ENCODE peak calls at places on chromosomes 1 and 21, in four cellular contexts. S is lower lobe of right lung, Q is K562, C is AG04450. A is an unnamed sample.

GRCh38 chr1:42943166-42943565 is 15.5 kb downstream of the SLC2A1 start:
- DNase-seq in S (peak; percentile 77), Q (no peak), C (no peak), A (peak; percentile 82)

GRCh38 chr1:224736619-224737352 is 120.7 kb downstream of the CNIH3 start:
- DNase-seq in S (no peak), Q (peak; percentile 34), C (no peak), A (no peak)

GRCh38 chr21:35046880-35047229 is 2.2 kb downstream of the RUNX1 start:
- DNase-seq in S (no peak), Q (no peak), C (no peak), A (no peak)

GRCh38 chr1:85611856-85612255 is 31.3 kb downstream of the CCN1 start:
- DNase-seq in S (peak; percentile 77), Q (no peak), C (peak; percentile 99), A (peak; percentile 85)

GRCh38 chr1:7490576-7490975 is 280.5 kb upstream of the VAMP3 start:
- DNase-seq in S (peak; percentile 72), Q (no peak), C (no peak), A (no peak)

GRCh38 chr1:170377011-170377410 is 155.0 kb upstream of the GORAB start:
- DNase-seq in S (no peak), Q (no peak), C (no peak), A (no peak)

GRCh38 chr1:101302831-101303511 is 66.2 kb downstream of the S1PR1 start:
- DNase-seq in S (no peak), Q (no peak), C (no peak), A (no peak)

GRCh38 chr21:42356036-42356435 is 5.2 kb upstream of the TFF2 start:
- DNase-seq in S (no peak), Q (no peak), C (no peak), A (no peak)

GRCh38 chr1:184222561-184223157 is 164.2 kb upstream of the C1orf21 start:
- DNase-seq in S (no peak), Q (peak; percentile 71), C (no peak), A (no peak)

GRCh38 chr1:65538664-65539063 is 118.2 kb downstream of the LEPR start:
- DNase-seq in S (no peak), Q (no peak), C (no peak), A (no peak)

GRCh38 chr1:93434987-93435386 is 12.9 kb upstream of the FNBP1L start:
- DNase-seq in S (no peak), Q (no peak), C (no peak), A (no peak)

GRCh38 chr1:54804471-54805132 is 3.5 kb upstream of the TTC22 start:
- DNase-seq in S (no peak), Q (no peak), C (no peak), A (no peak)

GRCh38 chr1:55195523-55196233 is 19.5 kb downstream of the USP24 start:
- DNase-seq in S (no peak), Q (no peak), C (no peak), A (no peak)

GRCh38 chr1:22117238-22117637 is 25.7 kb downstream of the WNT4 start:
- DNase-seq in S (no peak), Q (no peak), C (no peak), A (no peak)

GRCh38 chr1:110606784-110607662 is 865 bp upstream of the KCNA2 start:
- DNase-seq in S (no peak), Q (peak; percentile 34), C (no peak), A (no peak)

GRCh38 chr1:34286547-34286946 is 109.8 kb downstream of the C1orf94 start:
- DNase-seq in S (no peak), Q (no peak), C (no peak), A (no peak)

GRCh38 chr21:26769613-26770188 is 75.5 kb downstream of the ADAMTS1 start:
- DNase-seq in S (no peak), Q (no peak), C (peak; percentile 20), A (no peak)

GRCh38 chr1:162016616-162017015 is 7.1 kb downstream of the OLFML2B start:
- DNase-seq in S (no peak), Q (no peak), C (no peak), A (no peak)

GRCh38 chr1:32247983-32248889 is 1.2 kb downstream of the FAM167B start:
- DNase-seq in S (peak; percentile 92), Q (peak; percentile 92), C (peak; percentile 27), A (peak; percentile 80)
- H3K4me3 ChIP-seq in S (peak overlapping the region; percentile 43), Q (no peak overlapping the region), C (no peak overlapping the region), A (peak overlapping the region; percentile 52)

GRCh38 chr1:38962113-38962512 is 20.5 kb upstream of the RHBDL2 start:
- DNase-seq in S (no peak), Q (no peak), C (no peak), A (no peak)

GRCh38 chr1:38958967-38959366 is 17.3 kb upstream of the RHBDL2 start:
- DNase-seq in S (no peak), Q (peak; percentile 40), C (no peak), A (no peak)

GRCh38 chr1:38962560-38962959 is 20.9 kb upstream of the RHBDL2 start:
- DNase-seq in S (no peak), Q (no peak), C (no peak), A (no peak)

DNA sequence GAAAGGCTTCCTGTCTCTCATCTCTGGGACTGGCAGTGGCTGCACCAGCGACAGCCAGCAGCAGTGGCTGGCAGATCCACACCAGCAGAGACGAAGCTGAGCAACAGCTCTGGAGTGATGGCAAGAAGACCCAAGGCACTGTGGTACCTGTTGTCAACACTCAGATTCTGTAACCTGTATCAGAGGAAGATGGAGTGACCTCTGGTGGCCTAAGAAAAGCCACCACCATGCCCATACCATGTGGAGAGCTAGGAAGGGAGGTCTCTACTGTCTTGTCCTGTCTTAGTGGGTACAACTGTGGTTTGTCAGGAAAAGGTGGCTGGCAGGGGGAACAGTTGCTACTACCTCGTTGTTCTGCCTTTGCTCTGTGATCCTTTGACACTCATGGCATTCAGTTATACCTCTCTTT is 22.5 kb upstream of the RHBDL2 start:
- DNase-seq in S (no peak), Q (peak; percentile 24), C (no peak), A (no peak)
- TF ChIP-seq CTCF in S (no peak), Q (peak; percentile 57), C (no peak), A (no peak)

GRCh38 chr1:155131285-155131684 is 3.6 kb downstream of the EFNA1 start:
- DNase-seq in S (peak; percentile 58), Q (no peak), C (no peak), A (no peak)
- H3K27ac ChIP-seq in S (peak overlapping the region; percentile 91), Q (no peak overlapping the region), C (no peak overlapping the region), A (no peak overlapping the region)

GRCh38 chr1:38430949-38431348 is 384.4 kb upstream of the POU3F1 start:
- DNase-seq in S (no peak), Q (no peak), C (no peak), A (no peak)
- H3K4me3 ChIP-seq in S (no peak overlapping the region), Q (no peak overlapping the region), C (no peak overlapping the region), A (no peak overlapping the region)

A was measured in coronary artery.